ENCODE peak calls at places on chromosomes 11 and 22, in four cellular contexts. C is thoracic aorta, N is HFFc6, R is glutamatergic neuron. S is an unnamed sample.

GRCh38 chr11:80327971-80328614 is 887.3 kb upstream of the TENM4 start:
- DNase-seq in C (no peak), N (no peak), R (no peak), S (no peak)

GRCh38 chr22:24104307-24105017 is 76.8 kb upstream of the SUSD2 start:
- DNase-seq in C (no peak), N (no peak), R (no peak), S (no peak)

GRCh38 chr11:82996966-82997606 is 74.6 kb downstream of the RAB30 start:
- DNase-seq in C (no peak), N (no peak), R (no peak), S (no peak)

GRCh38 chr22:42994917-42995562 is 19.9 kb downstream of the PACSIN2 start:
- DNase-seq in C (peak), N (peak), R (no peak), S (no peak)

GRCh38 chr22:19948057-19948760 is 6.6 kb upstream of the TXNRD2 start:
- DNase-seq in C (no peak), N (no peak), R (no peak), S (no peak)

GRCh38 chr11:62195945-62196344 is 5.9 kb downstream of the SCGB1D1 start:
- DNase-seq in C (no peak), N (no peak), R (no peak), S (no peak)

GRCh38 chr22:31753005-31753633 is 700 bp upstream of the DEPDC5 start:
- DNase-seq in C (no peak), N (peak), R (peak), S (peak)

GRCh38 chr11:134742956-134743808 is 331.1 kb upstream of the B3GAT1 start:
- DNase-seq in C (no peak), N (no peak), R (no peak), S (no peak)

GRCh38 chr11:89436071-89436470 is 55.1 kb downstream of the NOX4 start:
- DNase-seq in C (no peak), N (peak), R (no peak), S (no peak)

GRCh38 chr11:64331569-64332371 is 8.2 kb upstream of the CCDC88B start:
- DNase-seq in C (no peak), N (peak), R (peak), S (no peak)

GRCh38 chr11:63866211-63866610 is 27.3 kb downstream of the MARK2 start:
- DNase-seq in C (no peak), N (no peak), R (no peak), S (no peak)

GRCh38 chr22:34880667-34881066 is 185.3 kb upstream of the ISX start:
- DNase-seq in C (no peak), N (no peak), R (no peak), S (no peak)

GRCh38 chr11:1746956-1747752 is 3.2 kb downstream of the IFITM10 start:
- DNase-seq in C (no peak), N (no peak), R (no peak), S (no peak)

GRCh38 chr11:65476632-65477270 is 22.1 kb upstream of the MALAT1 start:
- DNase-seq in C (no peak), N (no peak), R (no peak), S (no peak)

GRCh38 chr22:23231471-23232093 is 51.3 kb downstream of the BCR start:
- DNase-seq in C (no peak), N (no peak), R (no peak), S (no peak)

GRCh38 chr11:2933376-2934056 is 4.3 kb upstream of the PHLDA2 start:
- DNase-seq in C (peak), N (peak), R (peak), S (no peak)

GRCh38 chr11:86511086-86511551 is 136.4 kb downstream of the CCDC81 start:
- DNase-seq in C (no peak), N (peak), R (no peak), S (no peak)

GRCh38 chr22:24706732-24707476 is 67.6 kb downstream of the PIWIL3 start:
- DNase-seq in C (no peak), N (no peak), R (no peak), S (no peak)

GRCh38 chr11:112655386-112655785 is 305.8 kb upstream of the NCAM1 start:
- DNase-seq in C (peak), N (peak), R (no peak), S (no peak)

GRCh38 chr11:110296226-110297081 is at the start of gene RDX:
- DNase-seq in C (peak), N (peak), R (peak), S (peak)

GRCh38 chr11:2743427-2744110 is 43.8 kb upstream of the KCNQ1OT1 start:
- DNase-seq in C (no peak), N (no peak), R (peak), S (no peak)

GRCh38 chr22:26670459-26670858 is 13.1 kb downstream of the MIAT start:
- DNase-seq in C (no peak), N (no peak), R (no peak), S (no peak)

GRCh38 chr11:93902921-93903320 is 52.5 kb upstream of the VSTM5 start:
- DNase-seq in C (no peak), N (no peak), R (no peak), S (no peak)

GRCh38 chr11:45485070-45485716 is 180.2 kb downstream of the CHST1 start:
- DNase-seq in C (no peak), N (no peak), R (no peak), S (no peak)

GRCh38 chr22:20433191-20433590 is 4.4 kb downstream of the SCARF2 start:
- DNase-seq in C (no peak), N (no peak), R (no peak), S (no peak)

GRCh38 chr11:93169950-93170561 is 27.7 kb downstream of the SLC36A4 start:
- DNase-seq in C (no peak), N (peak), R (no peak), S (no peak)

GRCh38 chr11:67303989-67304411 is 670 bp downstream of the SSH3 start:
- DNase-seq in C (no peak), N (no peak), R (no peak), S (no peak)

GRCh38 chr11:66651011-66651410 is 12.5 kb downstream of the RBM4 start:
- DNase-seq in C (no peak), N (no peak), R (no peak), S (no peak)

GRCh38 chr11:13354335-13354734 is 76.7 kb downstream of the BMAL1 start:
- DNase-seq in C (no peak), N (peak), R (no peak), S (no peak)

GRCh38 chr11:61832758-61833157 is 4.7 kb downstream of the FADS2 start:
- DNase-seq in C (no peak), N (no peak), R (no peak), S (no peak)

GRCh38 chr11:27933992-27934829 is 173.7 kb downstream of the KIF18A start:
- DNase-seq in C (no peak), N (peak), R (no peak), S (no peak)

GRCh38 chr11:103844327-103845215 is 191.9 kb upstream of the DDI1 start:
- DNase-seq in C (no peak), N (no peak), R (no peak), S (no peak)

GRCh38 chr11:29184939-29185890 is 831.6 kb downstream of the KCNA4 start:
- DNase-seq in C (no peak), N (peak), R (no peak), S (no peak)

GRCh38 chr11:3106736-3107524 is 49.7 kb upstream of the CARS1 start:
- DNase-seq in C (no peak), N (no peak), R (no peak), S (no peak)

GRCh38 chr22:22720724-22721261 is 76.4 kb downstream of the GGTLC2 start:
- DNase-seq in C (no peak), N (no peak), R (no peak), S (no peak)

DNA sequence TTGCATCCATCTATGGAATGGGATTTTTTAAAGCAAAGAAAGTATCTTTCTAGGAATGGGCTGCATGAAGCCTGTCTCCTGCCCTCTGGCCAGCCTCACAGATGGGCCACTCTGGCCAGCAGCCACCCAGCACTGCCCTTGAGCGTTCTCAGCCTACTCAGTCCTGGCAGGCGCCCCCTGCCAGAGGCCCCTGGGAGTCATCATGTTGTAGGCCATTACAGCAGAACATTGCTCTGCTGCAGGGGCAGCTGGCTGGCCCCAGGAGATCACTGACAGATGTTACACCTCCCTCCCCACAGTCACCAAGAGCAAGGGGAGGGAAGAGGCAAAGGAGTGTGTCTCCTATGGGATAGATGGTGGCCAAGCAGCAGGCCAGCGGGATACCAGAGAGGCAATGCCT is 363.7 kb downstream of the NXPE2 start:
- DNase-seq in C (no peak), N (no peak), R (peak), S (no peak)
- TF ChIP-seq CTCF in C (no peak), N (no peak), R (peak), S (no peak)

DNA sequence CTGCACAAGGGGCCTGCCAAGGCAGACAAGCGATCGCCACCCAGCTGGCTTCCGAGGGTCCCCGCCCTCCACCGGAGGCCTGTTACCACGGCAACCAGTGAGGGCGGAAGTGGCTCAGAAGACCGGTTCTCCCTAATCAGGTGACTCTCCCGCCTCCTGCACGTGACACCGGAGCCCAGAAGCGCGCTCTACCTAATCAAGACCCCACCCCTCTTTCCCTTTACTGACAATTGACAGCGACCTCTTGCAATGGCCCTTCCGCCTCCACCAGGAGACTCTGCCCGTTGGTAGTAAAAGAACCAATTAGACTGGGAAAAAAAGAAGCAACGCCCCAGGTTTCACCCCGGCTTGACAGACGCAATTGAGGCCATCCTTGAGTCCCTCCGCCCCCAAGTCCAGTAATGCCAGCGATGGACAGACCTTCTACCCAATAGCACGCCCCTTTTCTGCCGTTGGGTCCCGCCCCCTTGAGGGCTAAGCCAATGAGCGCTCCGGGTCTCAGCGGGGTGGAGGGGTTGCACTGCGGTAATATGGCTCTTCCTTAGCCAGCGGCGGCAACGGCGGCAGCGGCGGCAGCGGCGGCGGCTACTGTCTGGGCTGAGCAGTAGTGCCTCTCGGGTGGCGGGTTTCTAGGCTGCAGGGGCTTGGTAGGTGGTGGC is at the start of gene UVRAG:
- DNase-seq in C (peak), N (peak), R (peak), S (peak)
- TF ChIP-seq CTCF in C (peak), N (peak), R (no peak), S (no peak)

DNA sequence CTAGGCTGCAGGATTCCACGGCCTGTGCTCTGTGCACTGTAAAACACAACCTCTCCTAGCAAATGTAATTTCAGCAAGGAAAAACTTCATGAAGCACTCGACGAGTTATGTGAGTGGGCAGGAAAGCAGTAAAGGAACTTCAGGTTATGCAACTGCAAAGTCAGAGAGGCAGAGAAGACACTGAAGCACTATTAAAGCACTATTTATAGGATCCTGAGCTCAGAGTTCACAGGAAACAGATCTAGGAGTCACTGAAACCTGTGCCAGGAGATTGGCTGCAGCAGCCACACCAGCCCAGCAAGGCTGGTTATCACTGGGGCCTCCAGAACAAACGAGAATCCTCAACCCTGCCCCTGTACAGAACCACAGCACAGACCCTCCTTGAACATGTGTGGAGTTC is 2.5 kb downstream of the SMIM35 start:
- DNase-seq in C (no peak), N (peak), R (no peak), S (no peak)
- TF ChIP-seq CTCF in C (no peak), N (no peak), R (no peak), S (no peak)

GRCh38 chr11:122294041-122294440 is 178.0 kb upstream of the BLID start:
- DNase-seq in C (no peak), N (no peak), R (no peak), S (no peak)

GRCh38 chr11:122293298-122294023 is 177.4 kb upstream of the BLID start:
- DNase-seq in C (no peak), N (peak), R (no peak), S (no peak)
- TF ChIP-seq CTCF in C (peak), N (peak), R (no peak), S (peak)

DNA sequence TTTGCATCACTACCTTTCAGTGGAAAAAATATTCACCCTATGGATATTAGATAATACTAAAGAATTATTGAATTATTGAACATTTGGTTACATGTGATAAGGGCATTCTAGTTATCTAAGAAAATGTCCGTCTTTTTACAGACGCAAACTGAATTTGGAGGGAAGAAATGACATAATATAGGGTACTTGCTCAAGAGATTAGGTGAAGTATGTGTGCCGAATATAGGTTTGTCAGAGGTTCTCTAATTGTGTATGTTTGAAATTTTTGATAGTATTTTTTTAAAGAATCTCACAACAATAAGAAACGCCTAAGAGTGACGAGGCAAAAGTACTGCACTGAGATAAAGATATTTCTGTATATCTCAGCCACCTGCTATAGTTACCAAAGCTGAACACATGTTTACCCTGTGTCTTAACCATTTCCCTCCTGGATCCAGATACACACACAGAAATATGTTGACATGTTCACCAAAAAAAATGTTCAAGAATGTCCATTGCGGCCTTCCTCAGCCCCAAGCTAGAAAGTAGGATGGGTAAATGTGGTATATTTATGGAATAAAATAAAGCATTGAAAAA is 92.0 kb downstream of the PRMT3 start:
- DNase-seq in C (no peak), N (no peak), R (no peak), S (no peak)
- TF ChIP-seq CTCF in C (no peak), N (no peak), R (no peak), S (no peak)

S was measured in neural crest cell.